ENCODE peak calls at places on chromosomes 7 and 10, in seven cellular contexts. A is endothelial cell of umbilical vein; V is HuH-7; L is RCC 7860; R is stimulated activated CD8-positive, alpha-beta memory T cell treated with anti-CD3 and anti-CD28 coated beads, Interleukin-15, amount 100 ng/mL, for 24 hours; Y is GM12865; Q is omental fat pad. G is an unnamed sample.

GRCh38 chr7:5624386-5625365 is 156.8 kb downstream of the RNF216 start:
- DNase-seq in L (no peak), A (no peak), Q (no peak), V (no peak), R (no peak), Y (no peak), G (no peak)

GRCh38 chr10:70558871-70559810 is 43.4 kb downstream of the PRF1 start:
- DNase-seq in Y (peak), Q (peak), V (peak), L (peak), R (peak), A (peak), G (no peak)

GRCh38 chr10:24467605-24468004 is 256.1 kb downstream of the ARHGAP21 start:
- DNase-seq in A (no peak), Y (no peak), L (no peak), V (no peak), R (no peak), Q (no peak), G (no peak)

GRCh38 chr10:32788359-32788758 is 169.7 kb downstream of the ITGB1 start:
- DNase-seq in L (no peak), V (no peak), Q (no peak), R (no peak), A (no peak), Y (no peak), G (no peak)

GRCh38 chr7:137871173-137871915 is 24.6 kb upstream of the DGKI start:
- DNase-seq in A (no peak), L (no peak), Y (no peak), R (no peak), V (no peak), Q (no peak), G (no peak)

GRCh38 chr10:131697461-131698128 is 203.2 kb upstream of the PPP2R2D start:
- DNase-seq in V (no peak), Y (no peak), Q (no peak), A (no peak), L (no peak), R (no peak), G (no peak)

GRCh38 chr7:157990878-157991250 is 596.8 kb downstream of the PTPRN2 start:
- DNase-seq in A (no peak), R (no peak), Q (no peak), Y (no peak), L (no peak), V (no peak), G (no peak)

GRCh38 chr10:132411561-132412253 is 14.7 kb downstream of the PWWP2B start:
- DNase-seq in A (peak), V (no peak), Q (no peak), L (no peak), R (no peak), Y (no peak), G (peak)

GRCh38 chr7:134701272-134701671 is 54.6 kb downstream of the BPGM start:
- DNase-seq in L (no peak), R (no peak), V (no peak), Y (peak), A (peak), Q (no peak), G (no peak)

GRCh38 chr7:7103343-7104313 is 78.7 kb upstream of the C1GALT1 start:
- DNase-seq in Q (no peak), A (peak), Y (peak), R (no peak), V (peak), L (peak), G (peak)

GRCh38 chr7:47999413-47999812 is 20.0 kb upstream of the HUS1 start:
- DNase-seq in V (no peak), A (no peak), L (no peak), Q (no peak), Y (no peak), R (no peak), G (no peak)

GRCh38 chr10:109183366-109183765 is 739.9 kb downstream of the XPNPEP1 start:
- DNase-seq in A (no peak), Y (no peak), R (no peak), Q (no peak), V (no peak), L (no peak), G (no peak)

GRCh38 chr7:69663911-69664310 is 65.6 kb downstream of the AUTS2 start:
- DNase-seq in V (no peak), Y (no peak), L (no peak), Q (no peak), R (no peak), A (no peak), G (no peak)

GRCh38 chr7:34315032-34315431 is 343.0 kb upstream of the NPSR1 start:
- DNase-seq in L (peak), Y (no peak), Q (no peak), R (no peak), A (no peak), V (no peak), G (no peak)

GRCh38 chr7:99190359-99191009 is 17.4 kb downstream of the KPNA7 start:
- DNase-seq in R (no peak), A (no peak), L (no peak), Y (peak), V (peak), Q (no peak), G (no peak)

GRCh38 chr10:125881192-125881591 is at the start of gene DHX32:
- DNase-seq in A (no peak), L (no peak), Y (no peak), V (no peak), R (no peak), Q (no peak), G (no peak)

GRCh38 chr10:5694573-5694972 is 9.9 kb downstream of the TASOR2 start:
- DNase-seq in V (no peak), Y (no peak), Q (no peak), A (no peak), R (no peak), L (no peak), G (no peak)

GRCh38 chr7:100493476-100494264 is 9.9 kb downstream of the NYAP1 start:
- DNase-seq in L (no peak), Q (no peak), Y (peak), A (peak), V (peak), R (no peak), G (no peak)

GRCh38 chr10:124349231-124349992 is 69.3 kb downstream of the OAT start:
- DNase-seq in A (no peak), V (no peak), R (no peak), L (no peak), Q (no peak), Y (no peak), G (no peak)

GRCh38 chr10:6396652-6397051 is 183.4 kb downstream of the PRKCQ start:
- DNase-seq in L (no peak), V (no peak), R (no peak), Y (no peak), Q (no peak), A (no peak), G (no peak)

GRCh38 chr10:84196083-84196482 is 1.7 kb downstream of the CDHR1 start:
- DNase-seq in V (no peak), L (no peak), Q (no peak), Y (no peak), R (no peak), A (no peak), G (no peak)

GRCh38 chr7:123871998-123872867 is 27.3 kb downstream of the HYAL4 start:
- DNase-seq in A (peak), Y (peak), Q (no peak), L (no peak), R (no peak), V (peak), G (peak)

GRCh38 chr10:96578022-96578421 is 8.8 kb downstream of the TM9SF3 start:
- DNase-seq in R (no peak), V (no peak), Q (no peak), Y (no peak), L (no peak), A (no peak), G (no peak)

GRCh38 chr10:24894309-24894708 is 58.1 kb downstream of the PRTFDC1 start:
- DNase-seq in A (peak), V (no peak), R (no peak), Y (no peak), L (peak), Q (no peak), G (no peak)

GRCh38 chr7:155356323-155357105 is 58.8 kb downstream of the INSIG1 start:
- DNase-seq in L (peak), V (peak), Q (no peak), Y (no peak), A (peak), R (no peak), G (no peak)

GRCh38 chr7:40726559-40726958 is 591.8 kb downstream of the SUGCT start:
- DNase-seq in A (no peak), Y (no peak), Q (no peak), L (no peak), R (no peak), V (no peak), G (no peak)

GRCh38 chr10:36232935-36233334 is 590.8 kb upstream of the FZD8 start:
- DNase-seq in V (no peak), A (no peak), L (no peak), R (no peak), Y (no peak), Q (no peak), G (no peak)

GRCh38 chr10:124588736-124589451 is 127.3 kb downstream of the LHPP start:
- DNase-seq in V (peak), Q (no peak), A (peak), Y (no peak), R (no peak), L (peak), G (peak)

GRCh38 chr10:9111983-9112382 is 1057.5 kb downstream of the GATA3 start:
- DNase-seq in L (no peak), R (no peak), V (no peak), Q (no peak), A (no peak), Y (no peak), G (no peak)

GRCh38 chr10:61750943-61751471 is 88.3 kb downstream of the CABCOCO1 start:
- DNase-seq in A (peak), Q (peak), V (peak), R (peak), L (peak), Y (peak), G (no peak)

GRCh38 chr10:97916586-97916985 is 66.9 kb downstream of the GOLGA7B start:
- DNase-seq in Y (no peak), A (no peak), V (no peak), R (no peak), L (no peak), Q (no peak), G (peak)

GRCh38 chr10:113438660-113439059 is 114.2 kb upstream of the HABP2 start:
- DNase-seq in V (no peak), Q (no peak), Y (no peak), R (no peak), L (no peak), A (no peak), G (no peak)